ENCODE peak calls at places on chromosomes 7 and 10, in six cellular contexts. N, L, H, C, B and E are unnamed samples.
A peak's percentile ranks its signal among the peaks of the same experiment; 100 is the strongest.

GRCh38 chr7:158327571-158328180 is 259.9 kb downstream of the PTPRN2 start:
- DNase-seq in N (no peak), L (no peak), H (no peak), C (no peak), B (no peak), E (no peak)

GRCh38 chr7:140212100-140212881 is 35.5 kb upstream of the KDM7A start:
- DNase-seq in N (peak; percentile 89), L (no peak), H (no peak), C (no peak), B (no peak), E (no peak)

GRCh38 chr10:100827819-100828743 is 82.7 kb downstream of the PAX2 start:
- DNase-seq in N (no peak), L (peak; percentile 68), H (peak; percentile 76), C (no peak), B (peak; percentile 37), E (peak; percentile 9)

GRCh38 chr10:13716161-13717071 is 129.7 kb downstream of the PRPF18 start:
- DNase-seq in N (no peak), L (no peak), H (peak; percentile 63), C (no peak), B (no peak), E (peak; percentile 5)

GRCh38 chr10:119654540-119654939 is 3.4 kb downstream of the BAG3 start:
- DNase-seq in N (peak; percentile 86), L (no peak), H (peak; percentile 44), C (peak; percentile 52), B (no peak), E (peak; percentile 94)

GRCh38 chr10:75508814-75509306 is 77.4 kb downstream of the LRMDA start:
- DNase-seq in N (no peak), L (no peak), H (peak; percentile 73), C (no peak), B (no peak), E (no peak)

GRCh38 chr10:125880719-125881118 is 373 bp downstream of the DHX32 start:
- DNase-seq in N (no peak), L (no peak), H (peak; percentile 10), C (no peak), B (no peak), E (no peak)

GRCh38 chr10:4740471-4740870 is 85.5 kb upstream of the AKR1E2 start:
- DNase-seq in N (no peak), L (no peak), H (peak; percentile 65), C (no peak), B (no peak), E (no peak)

GRCh38 chr7:142795339-142795863 is 24.6 kb downstream of the PRSS2 start:
- DNase-seq in N (peak; percentile 5), L (no peak), H (no peak), C (no peak), B (no peak), E (no peak)